ENCODE peak calls at places on chromosomes 5 and 9, in eight cellular contexts. H is GM13977; E is AG04449; Z is activated CD4-positive, alpha-beta T cell treated with anti-CD3 and anti-CD28 coated beads, Interleukin-2, amount 50 U/mL, for 24 hours; P is right lobe of liver; W is heart right ventricle; B is ELR; D is ELF-1. K is an unnamed sample.

GRCh38 chr9:132769895-132770774 is 99.9 kb downstream of the GTF3C4 start:
- DNase-seq in E (no peak), H (peak), P (peak), W (peak), B (peak), D (peak), Z (peak), K (peak)

GRCh38 chr5:176810084-176810597 is at the start of gene UNC5A:
- DNase-seq in D (peak), E (no peak), P (no peak), B (peak), H (peak), W (peak), Z (no peak), K (peak)

GRCh38 chr5:103232393-103232999 is 26.1 kb upstream of the MACIR start:
- DNase-seq in H (peak), D (no peak), E (no peak), W (peak), B (peak), Z (no peak), P (no peak), K (peak)

GRCh38 chr5:143004361-143004802 is 234.2 kb downstream of the ARHGAP26 start:
- DNase-seq in P (no peak), B (no peak), W (no peak), H (no peak), D (no peak), E (no peak), Z (no peak), K (no peak)

GRCh38 chr5:60196382-60197113 is 303.0 kb upstream of the PDE4D start:
- DNase-seq in P (no peak), H (no peak), B (peak), Z (no peak), D (no peak), E (peak), W (no peak), K (no peak)

GRCh38 chr9:91790912-91791311 is 159.1 kb downstream of the ROR2 start:
- DNase-seq in B (peak), H (no peak), P (no peak), W (no peak), D (no peak), E (no peak), Z (no peak), K (no peak)

GRCh38 chr9:99966720-99967119 is 60.3 kb downstream of the STX17 start:
- DNase-seq in Z (no peak), B (peak), P (no peak), H (no peak), E (no peak), W (no peak), D (peak), K (peak)

GRCh38 chr5:168313596-168314204 is 22.3 kb downstream of the WWC1 start:
- DNase-seq in B (no peak), D (no peak), P (no peak), Z (no peak), E (no peak), W (no peak), H (no peak), K (no peak)

GRCh38 chr5:9519537-9519936 is 26.3 kb downstream of the SEMA5A start:
- DNase-seq in E (peak), B (no peak), W (no peak), P (no peak), Z (no peak), H (no peak), D (no peak), K (no peak)

GRCh38 chr5:170219615-170220014 is 13.2 kb upstream of the C5orf58 start:
- DNase-seq in W (no peak), P (no peak), E (peak), B (peak), Z (no peak), D (no peak), H (no peak), K (no peak)

GRCh38 chr5:108381034-108381954 is 604 bp downstream of the FBXL17 start:
- DNase-seq in D (peak), W (peak), B (peak), H (peak), Z (peak), E (no peak), P (peak), K (peak)

GRCh38 chr5:53287573-53287972 is 178.0 kb upstream of the MOCS2 start:
- DNase-seq in W (no peak), P (no peak), B (no peak), E (no peak), D (no peak), H (no peak), Z (no peak), K (no peak)

GRCh38 chr5:107674655-107675054 is 3.9 kb upstream of the EFNA5 start:
- DNase-seq in P (no peak), D (no peak), Z (no peak), W (no peak), E (no peak), H (no peak), B (peak), K (no peak)

GRCh38 chr5:74685979-74686631 is 1.1 kb downstream of the HEXB start:
- DNase-seq in Z (no peak), P (no peak), D (peak), W (peak), B (peak), E (no peak), H (peak), K (no peak)

GRCh38 chr5:92561362-92562006 is 1019.5 kb downstream of the NR2F1-AS1 start:
- DNase-seq in D (no peak), B (peak), W (no peak), E (no peak), P (no peak), Z (no peak), H (no peak), K (no peak)

GRCh38 chr5:158235159-158235547 is 376.2 kb upstream of the CLINT1 start:
- DNase-seq in P (no peak), H (no peak), W (no peak), Z (no peak), B (no peak), E (no peak), D (no peak), K (no peak)

GRCh38 chr9:131019387-131020239 is 10.6 kb downstream of the LAMC3 start:
- DNase-seq in P (no peak), W (no peak), Z (no peak), B (no peak), D (no peak), H (no peak), E (no peak), K (no peak)

GRCh38 chr9:96031366-96031824 is 155.9 kb downstream of the ERCC6L2 start:
- DNase-seq in H (no peak), D (no peak), B (peak), P (peak), E (no peak), Z (no peak), W (peak), K (no peak)

GRCh38 chr9:98986866-98987653 is 43.4 kb downstream of the COL15A1 start:
- DNase-seq in D (no peak), Z (no peak), P (no peak), H (no peak), E (no peak), B (no peak), W (peak), K (no peak)

GRCh38 chr5:172188893-172189692 is 1.1 kb upstream of the STK10 start:
- DNase-seq in E (no peak), P (no peak), W (no peak), D (peak), B (no peak), H (no peak), Z (no peak), K (peak)

GRCh38 chr5:23507278-23507685 is at the start of gene PRDM9:
- DNase-seq in B (no peak), H (no peak), E (no peak), P (peak), W (peak), D (peak), Z (no peak), K (peak)

GRCh38 chr9:126055386-126055785 is 271.2 kb upstream of the MVB12B start:
- DNase-seq in E (peak), D (no peak), B (peak), W (no peak), H (no peak), P (no peak), Z (no peak), K (no peak)

GRCh38 chr9:21810881-21811280 is 8.4 kb downstream of the MTAP start:
- DNase-seq in D (no peak), B (no peak), E (no peak), H (no peak), P (no peak), W (no peak), Z (no peak), K (no peak)

GRCh38 chr5:169050146-169050571 is 250.8 kb downstream of the SLIT3 start:
- DNase-seq in H (no peak), Z (no peak), W (no peak), E (no peak), D (no peak), P (no peak), B (no peak), K (no peak)

GRCh38 chr9:117103711-117104110 is 311.1 kb downstream of the ASTN2 start:
- DNase-seq in Z (no peak), B (no peak), W (no peak), D (no peak), E (no peak), P (no peak), H (no peak), K (no peak)

GRCh38 chr9:35664531-35665470 is at the start of gene ARHGEF39:
- DNase-seq in W (peak), E (no peak), B (peak), D (peak), Z (peak), H (peak), P (peak), K (peak)

GRCh38 chr5:14732991-14733390 is 68.5 kb downstream of the OTULIN start:
- DNase-seq in P (no peak), W (no peak), Z (no peak), D (no peak), B (no peak), E (no peak), H (no peak), K (no peak)

GRCh38 chr5:170451764-170452365 is 52.0 kb upstream of the KCNIP1 start:
- DNase-seq in D (no peak), E (no peak), P (no peak), Z (no peak), H (no peak), B (peak), W (no peak), K (no peak)

GRCh38 chr5:176748073-176748966 is 62.0 kb upstream of the UNC5A start:
- DNase-seq in P (no peak), Z (no peak), B (peak), H (no peak), E (no peak), D (no peak), W (no peak), K (no peak)

GRCh38 chr9:20379804-20380225 is 242.5 kb downstream of the MLLT3 start:
- DNase-seq in W (no peak), E (no peak), H (no peak), B (no peak), D (no peak), P (no peak), Z (no peak), K (no peak)

GRCh38 chr5:79002374-79002773 is 17.3 kb upstream of the ARSB start:
- DNase-seq in W (no peak), P (no peak), H (no peak), Z (no peak), B (no peak), E (no peak), D (no peak), K (no peak)

GRCh38 chr5:147565524-147565923 is 55.7 kb upstream of the DPYSL3 start:
- DNase-seq in H (no peak), Z (no peak), P (no peak), D (no peak), B (peak), E (no peak), W (no peak), K (no peak)

GRCh38 chr9:114404531-114404930 is 16.7 kb upstream of the AKNA start:
- DNase-seq in D (no peak), H (no peak), B (no peak), W (no peak), E (no peak), P (no peak), Z (no peak), K (no peak)

GRCh38 chr5:146510528-146510927 is 5.5 kb downstream of the GPR151 start:
- DNase-seq in P (no peak), W (no peak), Z (no peak), E (peak), H (no peak), B (peak), D (no peak), K (no peak)

GRCh38 chr9:134502261-134503211 is 139.1 kb upstream of the COL5A1 start:
- DNase-seq in W (peak), D (peak), B (peak), P (no peak), E (peak), H (no peak), Z (no peak), K (no peak)